ENCODE peak calls at places on chromosomes 13 and 19, in nine cellular contexts. G, T, E, H, J, P, O, I and Z are unnamed samples.

GRCh38 chr13:75016225-75016624 is 465.7 kb downstream of the TBC1D4 start:
- DNase-seq in I (no peak), O (no peak), P (no peak), T (peak), E (no peak), J (no peak), H (no peak), G (no peak), Z (no peak)

GRCh38 chr19:778910-779653 is 18.2 kb upstream of the PTBP1 start:
- DNase-seq in P (peak), I (peak), G (no peak), H (no peak), E (no peak), J (peak), O (no peak), T (peak), Z (peak)

GRCh38 chr19:10113592-10113963 is 2.1 kb downstream of the P2RY11 start:
- DNase-seq in O (no peak), G (no peak), I (no peak), P (no peak), T (no peak), E (no peak), H (no peak), J (no peak), Z (no peak)

GRCh38 chr19:45496349-45496953 is 396 bp downstream of the RTN2 start:
- DNase-seq in O (peak), G (peak), J (no peak), T (no peak), I (no peak), H (peak), E (no peak), P (no peak), Z (peak)

GRCh38 chr19:49807888-49808675 is 5.0 kb downstream of the FUZ start:
- DNase-seq in P (no peak), J (no peak), H (no peak), G (no peak), I (no peak), T (no peak), E (no peak), O (no peak), Z (no peak)

GRCh38 chr13:93777504-93777903 is 550.9 kb downstream of the GPC6 start:
- DNase-seq in O (no peak), H (no peak), G (no peak), T (no peak), P (no peak), J (no peak), I (no peak), E (no peak), Z (no peak)

GRCh38 chr13:113141591-113141950 is 16.9 kb upstream of the PROZ start:
- DNase-seq in I (no peak), E (no peak), T (no peak), J (no peak), G (no peak), P (no peak), O (no peak), H (no peak), Z (no peak)

GRCh38 chr13:110132178-110132975 is 174.6 kb downstream of the COL4A1 start:
- DNase-seq in P (no peak), T (no peak), I (no peak), O (no peak), J (no peak), H (peak), G (no peak), E (no peak), Z (no peak)

GRCh38 chr19:52492991-52493470 is 34.4 kb upstream of the ZNF808 start:
- DNase-seq in E (no peak), H (peak), P (no peak), T (no peak), J (no peak), G (no peak), O (no peak), I (no peak), Z (no peak)